ENCODE peak calls at places on chromosome 5, in eight cellular contexts. L, J, I, P, V, E, Q and A are unnamed samples.

GRCh38 chr5:107418071-107418470 is 252.7 kb downstream of the EFNA5 start:
- DNase-seq in L (no peak), J (no peak), I (no peak), P (no peak), V (no peak), E (no peak), Q (no peak), A (no peak)

GRCh38 chr5:74316064-74316586 is 324.4 kb downstream of the ENC1 start:
- DNase-seq in L (no peak), J (no peak), I (peak; percentile 75), P (peak; percentile 98), V (peak; percentile 98), E (peak; percentile 52), Q (no peak), A (no peak)

GRCh38 chr5:14958196-14958595 is 86.6 kb upstream of the ANKH start:
- DNase-seq in L (no peak), J (no peak), I (no peak), P (peak; percentile 14), V (peak; percentile 36), E (no peak), Q (no peak), A (no peak)

GRCh38 chr5:149940077-149940574 is 4.5 kb downstream of the PDE6A start:
- DNase-seq in L (no peak), J (no peak), I (no peak), P (no peak), V (no peak), E (no peak), Q (no peak), A (peak; percentile 58)

GRCh38 chr5:88770290-88771257 is 112.4 kb downstream of the MEF2C start:
- DNase-seq in L (no peak), J (no peak), I (no peak), P (peak; percentile 87), V (peak; percentile 30), E (no peak), Q (no peak), A (no peak)

GRCh38 chr5:86525623-86526022 is 92.1 kb upstream of the COX7C start:
- DNase-seq in L (no peak), J (no peak), I (no peak), P (no peak), V (no peak), E (no peak), Q (no peak), A (no peak)

GRCh38 chr5:78600656-78601452 is 47.7 kb downstream of the LHFPL2 start:
- DNase-seq in L (no peak), J (no peak), I (no peak), P (peak; percentile 84), V (peak; percentile 84), E (no peak), Q (no peak), A (no peak)

GRCh38 chr5:103243665-103244064 is 14.9 kb upstream of the MACIR start:
- DNase-seq in L (no peak), J (no peak), I (no peak), P (peak; percentile 67), V (peak; percentile 95), E (no peak), Q (no peak), A (no peak)

GRCh38 chr5:173984218-173984617 is 4.8 kb upstream of the C5orf47 start:
- DNase-seq in L (no peak), J (no peak), I (no peak), P (peak; percentile 28), V (no peak), E (no peak), Q (no peak), A (no peak)

GRCh38 chr5:37071901-37072581 is 177.1 kb downstream of the CPLANE1 start:
- DNase-seq in L (no peak), J (no peak), I (no peak), P (peak; percentile 91), V (peak; percentile 95), E (no peak), Q (no peak), A (no peak)

GRCh38 chr5:153552886-153553285 is 62.4 kb downstream of the GRIA1 start:
- DNase-seq in L (no peak), J (no peak), I (no peak), P (peak; percentile 38), V (peak; percentile 36), E (no peak), Q (no peak), A (no peak)

GRCh38 chr5:61052870-61053269 is 107.9 kb downstream of the NDUFAF2 start:
- DNase-seq in L (no peak), J (no peak), I (peak; percentile 91), P (peak; percentile 91), V (peak; percentile 91), E (no peak), Q (no peak), A (no peak)

GRCh38 chr5:170467000-170467707 is 36.7 kb upstream of the KCNIP1 start:
- DNase-seq in L (no peak), J (no peak), I (peak; percentile 39), P (peak; percentile 90), V (peak; percentile 90), E (no peak), Q (no peak), A (peak; percentile 89)

GRCh38 chr5:83608122-83608521 is 112.5 kb downstream of the HAPLN1 start:
- DNase-seq in L (no peak), J (no peak), I (no peak), P (peak; percentile 40), V (peak; percentile 45), E (no peak), Q (no peak), A (no peak)
- TF ChIP-seq CTCF in L (no peak), J (peak; percentile 10), I (peak; percentile 58), P (peak; percentile 54), V (peak; percentile 60), E (no peak), Q (no peak), A (peak; percentile 62)

DNA sequence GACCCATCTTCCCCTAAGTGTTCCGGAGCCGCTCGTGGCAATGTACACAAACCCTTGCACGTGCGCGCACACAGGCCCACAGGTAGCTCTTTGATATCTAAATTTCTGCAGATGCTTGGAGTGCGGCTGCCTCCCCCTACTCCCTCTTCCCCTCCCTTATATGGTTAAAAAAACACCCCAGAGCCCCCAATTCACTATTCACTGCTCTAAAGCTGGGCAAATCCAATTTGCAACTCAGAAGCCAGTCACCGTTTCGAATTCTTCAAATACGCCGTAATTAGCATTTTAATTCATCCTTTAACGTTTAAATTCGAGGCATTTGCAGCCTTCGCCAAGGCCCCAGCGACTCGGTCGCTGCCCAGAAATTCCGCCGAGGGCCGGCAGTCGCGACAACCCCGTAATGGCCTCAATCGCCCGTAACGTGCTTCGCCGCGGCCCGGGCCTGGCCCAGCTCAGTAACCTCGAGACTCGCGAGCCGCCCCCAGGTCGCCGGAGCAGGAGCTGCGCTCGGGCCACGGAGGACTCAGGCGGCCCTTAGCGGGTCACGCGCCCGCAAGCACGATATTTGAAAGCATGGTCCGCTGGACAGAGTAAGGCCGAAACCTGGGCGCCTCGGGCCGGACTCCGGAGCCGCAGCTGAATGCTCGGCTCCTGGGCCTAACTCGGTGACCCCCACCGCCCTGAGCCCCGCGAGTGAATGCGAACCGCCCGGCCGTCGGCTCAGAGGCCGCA is 1.3 kb downstream of the IRX2 start:
- DNase-seq in L (no peak), J (no peak), I (no peak), P (no peak), V (no peak), E (no peak), Q (no peak), A (no peak)
- TF ChIP-seq CTCF in L (no peak), J (no peak), I (no peak), P (no peak), V (no peak), E (no peak), Q (no peak), A (no peak)

GRCh38 chr5:34736445-34737119 is 80.5 kb downstream of the RAI14 start:
- DNase-seq in L (no peak), J (no peak), I (no peak), P (peak; percentile 56), V (peak; percentile 34), E (no peak), Q (no peak), A (no peak)
- TF ChIP-seq CTCF in L (no peak), J (no peak), I (no peak), P (no peak), V (no peak), E (no peak), Q (no peak), A (no peak)

GRCh38 chr5:2027790-2028189 is 145.1 kb upstream of the IRX4 start:
- DNase-seq in L (no peak), J (no peak), I (no peak), P (no peak), V (no peak), E (no peak), Q (no peak), A (no peak)

GRCh38 chr5:2030131-2030530 is 147.4 kb upstream of the IRX4 start:
- DNase-seq in L (no peak), J (no peak), I (no peak), P (no peak), V (no peak), E (no peak), Q (no peak), A (no peak)

GRCh38 chr5:2032432-2032831 is 149.7 kb upstream of the IRX4 start:
- DNase-seq in L (no peak), J (no peak), I (no peak), P (no peak), V (no peak), E (no peak), Q (no peak), A (no peak)

GRCh38 chr5:2029206-2029605 is 146.5 kb upstream of the IRX4 start:
- DNase-seq in L (no peak), J (no peak), I (no peak), P (no peak), V (no peak), E (no peak), Q (no peak), A (no peak)

DNA sequence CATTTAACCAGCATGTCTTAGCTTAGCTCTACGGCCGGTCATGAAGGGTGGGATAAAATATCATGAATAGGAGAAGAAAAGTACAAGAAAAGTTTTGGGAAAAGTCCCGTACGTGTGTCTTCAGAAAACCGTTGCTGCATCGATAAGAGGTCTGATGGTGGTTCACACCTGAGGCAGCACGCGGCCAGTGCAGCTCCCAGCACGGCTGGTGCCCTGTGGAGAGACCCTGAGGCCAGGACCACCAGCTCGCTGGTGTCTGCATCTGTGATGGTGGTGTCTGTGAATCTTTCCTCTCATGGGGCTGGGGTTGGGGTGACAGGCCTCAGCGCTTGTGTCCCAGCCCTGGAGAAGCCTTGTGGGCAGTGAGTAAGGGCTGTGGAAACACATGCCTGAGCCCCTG is 148.9 kb upstream of the IRX4 start:
- DNase-seq in L (no peak), J (no peak), I (no peak), P (no peak), V (no peak), E (no peak), Q (no peak), A (no peak)
- TF ChIP-seq CTCF in L (no peak), J (no peak), I (no peak), P (no peak), V (no peak), E (no peak), Q (no peak), A (no peak)

DNA sequence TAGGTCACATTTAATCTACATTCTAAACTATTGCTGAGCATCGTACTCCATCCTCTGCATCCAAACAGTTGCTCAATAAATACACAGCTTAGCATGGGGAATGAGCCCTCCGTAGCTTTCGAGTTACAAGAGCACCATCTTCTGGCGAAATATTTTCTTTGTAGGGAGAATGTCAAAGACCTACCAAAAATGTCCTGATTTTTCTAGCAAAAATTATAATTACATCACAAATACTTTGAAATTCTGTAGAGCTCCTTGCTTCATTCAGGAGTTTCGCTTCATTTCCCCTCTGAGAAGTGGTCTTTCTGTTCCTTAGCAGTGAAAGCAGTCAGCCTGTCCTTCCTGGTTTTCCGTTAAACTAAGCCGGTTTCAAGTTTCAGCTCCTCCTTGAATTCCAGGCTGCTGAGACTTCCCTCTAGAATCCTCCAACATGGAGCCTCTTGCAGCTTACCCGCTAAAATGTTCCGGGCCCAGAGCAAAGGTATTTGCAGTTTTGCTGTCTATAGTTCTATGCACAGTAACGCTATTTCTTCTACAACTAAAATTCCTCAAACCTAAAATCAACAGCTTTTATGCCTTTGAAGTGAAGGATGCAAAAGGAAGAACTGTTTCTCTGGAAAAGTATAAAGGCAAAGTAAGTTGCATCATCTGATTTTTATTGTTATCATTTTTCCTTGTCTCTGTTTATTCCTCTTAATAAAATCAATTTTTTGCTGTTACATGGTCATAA is at the start of gene GPX8:
- DNase-seq in L (no peak), J (no peak), I (peak; percentile 73), P (peak; percentile 92), V (peak; percentile 85), E (no peak), Q (no peak), A (no peak)
- TF ChIP-seq CTCF in L (peak; percentile 44), J (peak; percentile 53), I (peak; percentile 75), P (peak; percentile 75), V (peak; percentile 76), E (peak; percentile 49), Q (no peak), A (peak; percentile 21)